ENCODE peak calls at places on chromosomes 4 and X, in eight cellular contexts. One of them, this sample, is unnamed.

GRCh38 chrX:53715336-53715924 is 28.9 kb upstream of the HUWE1 start:
- DNase-seq in tibial artery: no peak
- DNase-seq in lung: no peak
- DNase-seq in CD8-positive, alpha-beta memory T cell: no peak
- DNase-seq in heart left ventricle: no peak
- DNase-seq in pancreas: no peak
- DNase-seq in IMR-90: no peak
- DNase-seq in AG04450: no peak
- DNase-seq in this sample: no peak

GRCh38 chr4:66575024-66575696 is 904.9 kb upstream of the EPHA5 start:
- DNase-seq in tibial artery: no peak
- DNase-seq in lung: no peak
- DNase-seq in CD8-positive, alpha-beta memory T cell: no peak
- DNase-seq in heart left ventricle: no peak
- DNase-seq in pancreas: peak; percentile 66
- DNase-seq in IMR-90: peak; percentile 62
- DNase-seq in AG04450: no peak
- DNase-seq in this sample: peak; percentile 56

GRCh38 chrX:141220342-141221008 is 21.8 kb downstream of the SPANXC start:
- DNase-seq in tibial artery: no peak
- DNase-seq in lung: no peak
- DNase-seq in CD8-positive, alpha-beta memory T cell: no peak
- DNase-seq in heart left ventricle: no peak
- DNase-seq in pancreas: no peak
- DNase-seq in IMR-90: peak; percentile 74
- DNase-seq in AG04450: peak; percentile 4
- DNase-seq in this sample: peak; percentile 45

GRCh38 chr4:62159306-62159705 is 959.2 kb downstream of the ADGRL3 start:
- DNase-seq in tibial artery: no peak
- DNase-seq in lung: no peak
- DNase-seq in CD8-positive, alpha-beta memory T cell: no peak
- DNase-seq in heart left ventricle: no peak
- DNase-seq in pancreas: no peak
- DNase-seq in IMR-90: no peak
- DNase-seq in AG04450: no peak
- DNase-seq in this sample: no peak

GRCh38 chr4:75599647-75600046 is 30.7 kb downstream of the CDKL2 start:
- DNase-seq in tibial artery: no peak
- DNase-seq in lung: no peak
- DNase-seq in CD8-positive, alpha-beta memory T cell: no peak
- DNase-seq in heart left ventricle: no peak
- DNase-seq in pancreas: no peak
- DNase-seq in IMR-90: no peak
- DNase-seq in AG04450: no peak
- DNase-seq in this sample: no peak

GRCh38 chr4:147481577-147482109 is 746 bp downstream of the EDNRA start:
- DNase-seq in tibial artery: no peak
- DNase-seq in lung: no peak
- DNase-seq in CD8-positive, alpha-beta memory T cell: no peak
- DNase-seq in heart left ventricle: no peak
- DNase-seq in pancreas: no peak
- DNase-seq in IMR-90: no peak
- DNase-seq in AG04450: no peak
- DNase-seq in this sample: no peak

GRCh38 chrX:151370906-151371305 is 26.1 kb upstream of the VMA21 start:
- DNase-seq in tibial artery: no peak
- DNase-seq in lung: no peak
- DNase-seq in CD8-positive, alpha-beta memory T cell: no peak
- DNase-seq in heart left ventricle: peak; percentile 39
- DNase-seq in pancreas: no peak
- DNase-seq in IMR-90: no peak
- DNase-seq in AG04450: no peak
- DNase-seq in this sample: no peak

GRCh38 chr4:155478336-155478825 is 101.6 kb upstream of the MAP9 start:
- DNase-seq in tibial artery: no peak
- DNase-seq in lung: no peak
- DNase-seq in CD8-positive, alpha-beta memory T cell: no peak
- DNase-seq in heart left ventricle: no peak
- DNase-seq in pancreas: no peak
- DNase-seq in IMR-90: peak; percentile 41
- DNase-seq in AG04450: no peak
- DNase-seq in this sample: no peak

GRCh38 chrX:136879001-136879667 is 1.4 kb downstream of the RBMX start:
- DNase-seq in tibial artery: no peak
- DNase-seq in lung: no peak
- DNase-seq in CD8-positive, alpha-beta memory T cell: no peak
- DNase-seq in heart left ventricle: no peak
- DNase-seq in pancreas: no peak
- DNase-seq in IMR-90: no peak
- DNase-seq in AG04450: no peak
- DNase-seq in this sample: peak; percentile 14

GRCh38 chr4:21962691-21963090 is 14.1 kb upstream of the KCNIP4 start:
- DNase-seq in tibial artery: no peak
- DNase-seq in lung: no peak
- DNase-seq in CD8-positive, alpha-beta memory T cell: no peak
- DNase-seq in heart left ventricle: no peak
- DNase-seq in pancreas: no peak
- DNase-seq in IMR-90: no peak
- DNase-seq in AG04450: no peak
- DNase-seq in this sample: no peak

GRCh38 chrX:13190051-13190450 is 129.8 kb downstream of the ATXN3L start:
- DNase-seq in tibial artery: no peak
- DNase-seq in lung: no peak
- DNase-seq in CD8-positive, alpha-beta memory T cell: no peak
- DNase-seq in heart left ventricle: no peak
- DNase-seq in pancreas: no peak
- DNase-seq in IMR-90: no peak
- DNase-seq in AG04450: no peak
- DNase-seq in this sample: no peak

GRCh38 chrX:19697416-19697815 is 182.1 kb upstream of the MAP3K15 start:
- DNase-seq in tibial artery: no peak
- DNase-seq in lung: no peak
- DNase-seq in CD8-positive, alpha-beta memory T cell: no peak
- DNase-seq in heart left ventricle: no peak
- DNase-seq in pancreas: no peak
- DNase-seq in IMR-90: peak; percentile 69
- DNase-seq in AG04450: no peak
- DNase-seq in this sample: peak; percentile 7

DNA sequence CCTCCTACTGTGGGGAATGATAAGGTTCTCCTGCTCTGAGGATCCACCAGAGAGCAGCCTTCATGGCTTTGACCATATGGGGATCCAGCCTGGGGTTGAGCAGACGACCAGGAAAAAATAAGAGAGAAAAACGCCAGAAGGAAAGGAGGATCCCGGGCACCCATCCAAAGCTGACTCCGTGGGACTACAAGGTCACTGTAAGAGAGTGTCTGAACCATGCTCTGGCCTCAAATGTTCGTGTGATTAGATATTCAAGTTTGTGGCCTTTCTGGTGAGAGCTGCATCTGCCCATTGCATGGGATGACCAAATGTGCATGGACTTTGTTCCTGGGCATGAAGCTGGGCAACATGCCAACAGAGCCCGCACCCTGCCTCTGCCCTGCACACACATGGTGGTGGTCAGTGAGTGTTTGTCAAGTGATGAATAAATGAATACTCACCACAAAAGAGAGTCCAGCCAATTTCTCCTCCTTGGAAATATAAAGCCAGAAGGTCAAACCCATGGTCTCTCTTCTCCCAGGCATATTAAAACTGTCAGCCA is 346.0 kb upstream of the GATB start:
- DNase-seq in tibial artery: no peak
- DNase-seq in lung: no peak
- DNase-seq in CD8-positive, alpha-beta memory T cell: no peak
- DNase-seq in heart left ventricle: no peak
- DNase-seq in pancreas: no peak
- DNase-seq in IMR-90: no peak
- DNase-seq in AG04450: no peak
- DNase-seq in this sample: no peak
- H3K27ac ChIP-seq in tibial artery: no peak overlapping the region
- H3K27ac ChIP-seq in lung: peak overlapping the region; percentile 20
- H3K27ac ChIP-seq in CD8-positive, alpha-beta memory T cell: no peak overlapping the region
- H3K27ac ChIP-seq in heart left ventricle: peak overlapping the region; percentile 47
- H3K27ac ChIP-seq in pancreas: no peak overlapping the region
- H3K27ac ChIP-seq in IMR-90: no peak overlapping the region
- H3K27ac ChIP-seq in AG04450: peak overlapping the region; percentile 75
- H3K27ac ChIP-seq in this sample: peak overlapping the region; percentile 52

DNA sequence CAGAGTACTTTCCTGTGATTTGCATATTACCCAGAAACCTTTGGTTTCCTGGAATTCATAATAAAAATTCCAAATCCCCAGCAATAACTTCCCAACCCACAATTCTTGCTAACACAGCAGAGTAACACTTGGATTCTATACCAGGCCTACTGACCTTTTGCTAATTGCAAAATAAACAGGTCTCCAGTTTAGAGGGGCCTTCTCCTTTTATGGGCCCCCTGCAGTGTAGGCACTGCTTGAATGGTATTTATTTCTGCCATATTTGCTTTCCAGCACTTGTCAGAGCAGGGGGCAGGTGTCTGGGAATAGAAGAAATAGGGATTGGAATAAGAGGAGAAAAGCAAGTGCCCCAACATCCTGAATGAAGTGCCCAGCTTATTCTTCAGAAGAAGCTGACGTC is 25.3 kb upstream of the GPC3 start:
- DNase-seq in tibial artery: no peak
- DNase-seq in lung: no peak
- DNase-seq in CD8-positive, alpha-beta memory T cell: no peak
- DNase-seq in heart left ventricle: no peak
- DNase-seq in pancreas: no peak
- DNase-seq in IMR-90: no peak
- DNase-seq in AG04450: no peak
- DNase-seq in this sample: no peak
- H3K27ac ChIP-seq in tibial artery: no peak overlapping the region
- H3K27ac ChIP-seq in lung: no peak overlapping the region
- H3K27ac ChIP-seq in CD8-positive, alpha-beta memory T cell: no peak overlapping the region
- H3K27ac ChIP-seq in heart left ventricle: no peak overlapping the region
- H3K27ac ChIP-seq in pancreas: no peak overlapping the region
- H3K27ac ChIP-seq in IMR-90: no peak overlapping the region
- H3K27ac ChIP-seq in AG04450: no peak overlapping the region
- H3K27ac ChIP-seq in this sample: no peak overlapping the region

GRCh38 chrX:68841251-68842049 is 12.6 kb downstream of the EFNB1 start:
- DNase-seq in tibial artery: no peak
- DNase-seq in lung: no peak
- DNase-seq in CD8-positive, alpha-beta memory T cell: no peak
- DNase-seq in heart left ventricle: peak; percentile 45
- DNase-seq in pancreas: peak; percentile 67
- DNase-seq in IMR-90: no peak
- DNase-seq in AG04450: no peak
- DNase-seq in this sample: no peak
- H3K27ac ChIP-seq in tibial artery: no peak overlapping the region
- H3K27ac ChIP-seq in lung: no peak overlapping the region
- H3K27ac ChIP-seq in CD8-positive, alpha-beta memory T cell: no peak overlapping the region
- H3K27ac ChIP-seq in heart left ventricle: no peak overlapping the region
- H3K27ac ChIP-seq in pancreas: no peak overlapping the region
- H3K27ac ChIP-seq in IMR-90: no peak overlapping the region
- H3K27ac ChIP-seq in AG04450: no peak overlapping the region
- H3K27ac ChIP-seq in this sample: no peak overlapping the region

DNA sequence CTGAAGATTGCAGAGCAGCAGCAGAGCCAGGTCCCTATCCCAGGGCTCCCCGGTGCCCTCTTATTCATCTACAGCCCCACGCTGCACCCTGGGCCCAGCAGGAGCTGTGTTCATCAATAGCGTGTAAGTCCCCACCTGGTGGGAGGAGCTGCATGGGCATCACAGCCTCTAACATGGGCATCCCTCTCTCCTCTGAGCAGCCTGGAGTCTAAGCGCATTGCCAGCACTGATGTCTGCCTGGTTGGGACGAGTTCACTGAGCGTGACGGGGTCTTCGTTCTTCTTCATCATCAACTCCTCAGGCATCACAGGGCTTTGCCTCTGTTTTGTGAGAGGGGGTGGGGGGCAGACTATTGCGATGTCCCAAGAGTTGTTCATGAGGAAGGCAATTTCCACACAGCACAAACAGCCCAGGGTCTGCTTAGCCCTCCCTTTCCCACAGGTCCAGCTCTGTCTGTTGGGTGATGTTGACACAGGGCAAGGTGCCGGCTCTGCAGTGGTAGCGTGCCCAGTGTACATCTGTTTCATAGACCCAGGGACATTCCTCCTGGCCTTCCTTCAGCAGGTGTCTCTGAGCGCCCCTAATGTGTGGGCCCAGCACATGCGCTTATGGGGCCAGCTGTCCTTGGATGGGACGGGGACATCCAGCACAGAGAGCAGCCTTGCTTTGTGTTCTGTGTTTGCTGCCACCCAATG is 85.9 kb downstream of the SORCS2 start:
- DNase-seq in tibial artery: no peak
- DNase-seq in lung: no peak
- DNase-seq in CD8-positive, alpha-beta memory T cell: no peak
- DNase-seq in heart left ventricle: no peak
- DNase-seq in pancreas: no peak
- DNase-seq in IMR-90: no peak
- DNase-seq in AG04450: no peak
- DNase-seq in this sample: no peak
- H3K27ac ChIP-seq in tibial artery: no peak overlapping the region
- H3K27ac ChIP-seq in lung: no peak overlapping the region
- H3K27ac ChIP-seq in CD8-positive, alpha-beta memory T cell: no peak overlapping the region
- H3K27ac ChIP-seq in heart left ventricle: no peak overlapping the region
- H3K27ac ChIP-seq in pancreas: no peak overlapping the region
- H3K27ac ChIP-seq in IMR-90: no peak overlapping the region
- H3K27ac ChIP-seq in AG04450: no peak overlapping the region
- H3K27ac ChIP-seq in this sample: no peak overlapping the region

This sample was measured in SJSA1.